ENCODE peak calls at places on chromosomes 13 and 19, in five cellular contexts. Q, F, S, G and J are unnamed samples.

GRCh38 chr19:19546751-19547162 is 8.7 kb downstream of the CILP2 start:
- DNase-seq in Q (no peak), F (peak; percentile 74), S (no peak), G (no peak), J (no peak)

GRCh38 chr19:35637165-35637564 is 4.4 kb upstream of the ETV2 start:
- DNase-seq in Q (no peak), F (no peak), S (no peak), G (no peak), J (no peak)

GRCh38 chr13:82947121-82948077 is 934.9 kb downstream of the SLITRK1 start:
- DNase-seq in Q (no peak), F (no peak), S (no peak), G (no peak), J (no peak)

GRCh38 chr19:7926021-7926726 is at the start of gene CTXN1:
- DNase-seq in Q (peak; percentile 88), F (peak; percentile 94), S (peak; percentile 81), G (peak; percentile 92), J (no peak)

GRCh38 chr13:75633285-75633684 is 2.8 kb upstream of the LMO7 start:
- DNase-seq in Q (no peak), F (no peak), S (no peak), G (no peak), J (no peak)

GRCh38 chr19:38977445-38978314 is 2.1 kb upstream of the FBXO17 start:
- DNase-seq in Q (no peak), F (no peak), S (no peak), G (no peak), J (no peak)

GRCh38 chr19:50414850-50415660 is 3.7 kb upstream of the SPIB start:
- DNase-seq in Q (peak; percentile 86), F (peak; percentile 92), S (peak; percentile 83), G (peak; percentile 91), J (no peak)

GRCh38 chr13:36362914-36363313 is 16.7 kb upstream of the SPART start:
- DNase-seq in Q (no peak), F (no peak), S (no peak), G (no peak), J (no peak)

GRCh38 chr19:53865918-53866696 is 1.6 kb upstream of the MYADM start:
- DNase-seq in Q (peak; percentile 91), F (peak; percentile 87), S (peak; percentile 81), G (peak; percentile 42), J (peak; percentile 92)

GRCh38 chr19:55654833-55655647 is at the start of gene U2AF2:
- DNase-seq in Q (peak; percentile 98), F (peak; percentile 97), S (peak; percentile 97), G (peak; percentile 96), J (peak; percentile 98)

GRCh38 chr13:106139407-106139806 is 396.1 kb downstream of the EFNB2 start:
- DNase-seq in Q (no peak), F (no peak), S (no peak), G (no peak), J (no peak)

GRCh38 chr13:112891477-112892401 is 77.3 kb upstream of the MCF2L start:
- DNase-seq in Q (no peak), F (no peak), S (no peak), G (no peak), J (no peak)

GRCh38 chr19:32453736-32454135 is 48.2 kb downstream of the DPY19L3 start:
- DNase-seq in Q (no peak), F (no peak), S (no peak), G (no peak), J (no peak)

GRCh38 chr13:34161829-34162544 is 344.0 kb downstream of the RFC3 start:
- DNase-seq in Q (no peak), F (no peak), S (no peak), G (no peak), J (no peak)

GRCh38 chr19:6536138-6536671 is 5.4 kb downstream of the TNFSF9 start:
- DNase-seq in Q (no peak), F (peak; percentile 88), S (peak; percentile 74), G (peak; percentile 94), J (no peak)

GRCh38 chr13:21967871-21968270 is 297.0 kb downstream of the FGF9 start:
- DNase-seq in Q (no peak), F (no peak), S (no peak), G (no peak), J (no peak)

GRCh38 chr13:35987572-35988513 is 143.3 kb downstream of the DCLK1 start:
- DNase-seq in Q (no peak), F (no peak), S (no peak), G (no peak), J (no peak)

GRCh38 chr13:95164830-95165229 is 136.4 kb downstream of the ABCC4 start:
- DNase-seq in Q (no peak), F (no peak), S (peak; percentile 72), G (no peak), J (no peak)

GRCh38 chr19:2494447-2495129 is 18.7 kb downstream of the GADD45B start:
- DNase-seq in Q (peak; percentile 94), F (peak; percentile 88), S (peak; percentile 82), G (peak; percentile 66), J (peak; percentile 92)

GRCh38 chr13:40652588-40652940 is 13.9 kb downstream of the FOXO1 start:
- DNase-seq in Q (no peak), F (no peak), S (no peak), G (no peak), J (no peak)

GRCh38 chr19:16649734-16650133 is 10.2 kb downstream of the SMIM7 start:
- DNase-seq in Q (no peak), F (no peak), S (no peak), G (no peak), J (no peak)

GRCh38 chr13:28531195-28531955 is 36.4 kb upstream of the FLT1 start:
- DNase-seq in Q (no peak), F (peak; percentile 48), S (peak; percentile 48), G (no peak), J (no peak)

GRCh38 chr13:25468330-25469178 is 96.8 kb downstream of the ATP8A2 start:
- DNase-seq in Q (no peak), F (peak; percentile 94), S (no peak), G (peak; percentile 84), J (no peak)

GRCh38 chr13:20566424-20566916 is 487 bp upstream of the IFT88 start:
- DNase-seq in Q (peak; percentile 86), F (no peak), S (peak; percentile 75), G (no peak), J (no peak)

GRCh38 chr19:933553-933882 is 7.7 kb downstream of the ARID3A start:
- DNase-seq in Q (no peak), F (no peak), S (no peak), G (no peak), J (no peak)

GRCh38 chr19:934865-935422 is 9.1 kb downstream of the ARID3A start:
- DNase-seq in Q (peak; percentile 94), F (peak; percentile 85), S (peak; percentile 86), G (no peak), J (peak; percentile 88)

GRCh38 chr19:934197-934840 is 8.5 kb downstream of the ARID3A start:
- DNase-seq in Q (no peak), F (no peak), S (no peak), G (no peak), J (no peak)

GRCh38 chr19:931860-932646 is 6.2 kb downstream of the ARID3A start:
- DNase-seq in Q (no peak), F (no peak), S (no peak), G (no peak), J (no peak)

DNA sequence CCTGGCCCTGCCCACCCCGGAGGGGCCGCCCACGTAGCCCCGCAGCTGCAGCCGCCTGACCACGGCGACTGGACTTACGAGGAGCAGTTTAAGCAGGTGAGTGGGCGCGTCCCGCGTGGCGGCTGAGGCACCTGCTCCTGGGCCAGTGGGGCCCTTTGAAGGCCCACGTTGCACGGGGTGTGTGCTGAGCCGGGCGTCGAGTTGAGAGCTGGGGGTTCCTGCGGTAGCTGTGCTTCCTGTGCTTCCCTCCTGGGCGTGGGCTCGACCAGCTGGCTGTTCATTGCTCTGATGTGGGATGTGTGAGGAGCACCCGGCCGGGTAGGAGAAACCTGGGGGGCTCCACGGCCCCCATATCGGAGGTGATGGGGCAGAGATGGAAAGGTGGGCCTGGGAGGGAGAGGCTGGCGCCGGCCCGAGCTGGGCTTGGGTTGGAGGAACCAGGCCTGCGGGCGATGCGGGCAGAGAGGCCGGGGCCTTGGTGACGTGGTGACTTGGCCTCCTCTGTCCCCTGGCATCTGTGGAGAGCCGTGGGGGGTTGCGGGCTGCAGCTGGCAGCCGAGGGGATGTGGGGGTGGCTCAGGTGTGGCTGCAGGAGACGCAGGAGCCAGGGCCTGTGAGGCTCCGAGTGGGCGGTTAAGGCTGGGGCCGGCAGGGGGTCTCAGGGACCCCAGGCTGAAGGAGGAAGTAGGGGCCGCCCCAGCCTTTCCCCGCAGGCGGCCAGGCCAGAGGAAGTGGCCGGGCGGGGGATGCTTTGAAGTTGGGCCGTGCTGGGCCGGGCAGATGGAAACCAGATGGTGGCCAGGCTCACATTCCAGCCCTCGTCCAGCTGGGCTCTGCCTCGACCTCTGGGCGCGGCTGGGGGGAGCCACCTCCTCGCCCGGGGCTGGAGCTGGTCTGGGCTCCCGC is 7.1 kb downstream of the ARID3A start:
- DNase-seq in Q (peak; percentile 94), F (peak; percentile 94), S (peak; percentile 75), G (no peak), J (no peak)
- TF ChIP-seq EP300 in Q (no peak), F (no peak), S (no peak), G (no peak), J (no peak)

GRCh38 chr13:84870190-84870589 is 929.0 kb downstream of the SLITRK6 start:
- DNase-seq in Q (no peak), F (no peak), S (no peak), G (no peak), J (no peak)
- TF ChIP-seq CTCF in Q (no peak), F (peak; percentile 34), S (no peak), G (no peak), J (no peak)

DNA sequence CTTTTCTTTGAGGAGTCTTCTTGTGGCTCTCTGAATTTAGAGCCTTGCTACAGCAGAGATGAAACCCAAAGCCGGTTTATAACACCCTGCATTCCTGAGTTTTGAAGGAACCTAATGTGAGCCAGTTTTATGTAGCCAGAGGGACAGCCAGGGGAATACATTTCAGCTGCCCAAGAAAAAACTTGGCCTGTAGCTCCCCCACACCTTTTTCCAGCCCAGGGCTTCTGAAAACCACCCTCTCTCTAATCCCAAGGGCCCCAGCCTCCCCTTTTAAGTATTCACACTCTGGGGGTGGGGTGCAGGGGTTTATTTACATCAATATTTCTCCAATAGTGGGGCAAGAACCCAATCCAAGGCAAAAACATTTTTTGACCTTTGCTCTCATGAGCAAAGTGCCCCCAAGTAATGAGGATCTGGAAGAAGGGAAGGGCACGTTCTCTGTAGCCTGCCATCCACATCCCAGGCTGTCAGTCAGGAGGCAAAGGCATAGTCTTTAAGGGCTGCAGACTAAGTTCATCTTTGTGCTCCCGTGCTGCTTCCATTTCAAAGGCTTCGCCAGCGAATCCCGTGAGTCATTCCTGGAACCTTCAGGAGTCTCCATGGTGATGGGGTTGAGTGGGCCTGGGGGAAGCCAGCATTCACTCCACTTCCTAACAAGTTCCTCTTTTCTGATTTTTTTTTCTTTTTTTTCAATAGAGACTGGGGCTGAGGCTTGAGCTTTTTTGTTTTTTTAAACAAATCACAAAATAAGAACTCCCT is 33.2 kb upstream of the MEDAG start:
- DNase-seq in Q (peak; percentile 85), F (peak; percentile 55), S (no peak), G (no peak), J (no peak)
- TF ChIP-seq POLR2AphosphoS5 in Q (no peak), F (no peak), S (no peak), G (no peak), J (no peak)

DNA sequence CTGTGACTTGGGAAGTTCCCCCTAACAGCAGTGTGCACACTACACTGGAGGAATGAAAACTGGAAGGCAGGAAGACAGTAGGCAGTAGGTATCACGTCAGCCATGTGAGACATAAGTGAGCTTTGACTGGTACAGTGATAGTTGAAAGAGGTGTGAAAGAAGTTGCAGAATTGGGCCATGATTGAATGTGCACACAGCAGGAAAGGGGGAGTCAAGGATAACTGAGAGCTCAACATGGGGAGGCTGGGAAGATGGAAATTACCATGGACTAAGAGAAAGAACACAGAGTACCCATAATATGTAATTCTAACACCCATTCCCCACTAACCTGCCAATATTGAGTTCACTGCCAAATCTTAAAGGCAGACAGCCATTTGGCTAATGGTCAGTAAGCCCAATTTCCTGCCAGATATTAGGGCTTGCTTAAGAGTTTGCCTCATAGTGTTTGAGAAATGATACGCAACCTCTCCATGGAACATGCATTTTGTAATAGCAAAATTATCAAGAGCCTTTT is 321.7 kb downstream of the DCT start:
- DNase-seq in Q (no peak), F (no peak), S (no peak), G (no peak), J (no peak)
- TF ChIP-seq EP300 in Q (no peak), F (no peak), S (no peak), G (no peak), J (no peak)